ENCODE peak calls at places on chromosome 2, in ten cellular contexts. K is skeletal muscle cell; Y is germinal center; N is vagina; F is adrenal gland; H is KBM-7; W is activated CD4-positive, alpha-beta T cell treated with anti-CD3 and anti-CD28 coated beads, Interleukin-2, amount 10 ng/mL, durations not matched to agents 7 days and 5 days; A is adipocyte; P is left lung; L is stimulated activated CD4-positive, alpha-beta T cell treated with anti-CD3 and anti-CD28 coated beads, TNF-alpha, amount 100 ng/mL, for 24 hours. R is an unnamed sample.

GRCh38 chr2:73297151-73297559 is 3.8 kb upstream of the EGR4 start:
- DNase-seq in K (no peak), Y (no peak), N (no peak), F (no peak), H (no peak), W (no peak), A (peak; percentile 29), P (no peak), L (no peak), R (no peak)

GRCh38 chr2:36770542-36771287 is 74.2 kb downstream of the VIT start:
- DNase-seq in K (no peak), Y (peak; percentile 59), N (no peak), F (no peak), H (peak; percentile 87), W (peak; percentile 42), A (peak; percentile 34), P (no peak), L (peak; percentile 37), R (peak; percentile 30)

GRCh38 chr2:96324716-96325037 is 440 bp upstream of the ITPRIPL1 start:
- DNase-seq in K (no peak), Y (no peak), N (no peak), F (no peak), H (peak; percentile 61), W (peak; percentile 25), A (no peak), P (no peak), L (peak; percentile 40), R (no peak)

GRCh38 chr2:218406949-218407703 is 7.5 kb downstream of the CTDSP1 start:
- DNase-seq in K (no peak), Y (no peak), N (no peak), F (peak; percentile 71), H (peak; percentile 82), W (peak; percentile 68), A (peak; percentile 67), P (no peak), L (peak; percentile 66), R (no peak)

GRCh38 chr2:240466579-240467148 is 31.2 kb downstream of the GPC1 start:
- DNase-seq in K (no peak), Y (no peak), N (no peak), F (peak; percentile 47), H (no peak), W (no peak), A (no peak), P (peak; percentile 60), L (no peak), R (peak; percentile 17)

GRCh38 chr2:223062304-223062845 is 10.4 kb downstream of the KCNE4 start:
- DNase-seq in K (no peak), Y (no peak), N (no peak), F (no peak), H (no peak), W (no peak), A (no peak), P (no peak), L (no peak), R (no peak)

GRCh38 chr2:108640731-108641130 is 78.6 kb upstream of the RANBP2 start:
- DNase-seq in K (peak; percentile 88), Y (no peak), N (no peak), F (no peak), H (no peak), W (no peak), A (peak; percentile 91), P (no peak), L (no peak), R (no peak)

GRCh38 chr2:109364212-109364611 is 235.2 kb downstream of the SH3RF3 start:
- DNase-seq in K (no peak), Y (no peak), N (no peak), F (no peak), H (no peak), W (no peak), A (peak; percentile 16), P (no peak), L (no peak), R (no peak)

GRCh38 chr2:37676274-37676673 is 4.8 kb upstream of the CDC42EP3 start:
- DNase-seq in K (peak; percentile 26), Y (no peak), N (no peak), F (no peak), H (no peak), W (no peak), A (peak; percentile 62), P (no peak), L (no peak), R (no peak)

GRCh38 chr2:17245921-17246320 is 272.3 kb downstream of the RAD51AP2 start:
- DNase-seq in K (no peak), Y (no peak), N (no peak), F (no peak), H (no peak), W (no peak), A (peak; percentile 50), P (no peak), L (no peak), R (no peak)

GRCh38 chr2:218754781-218755180 is 27.2 kb upstream of the CYP27A1 start:
- DNase-seq in K (no peak), Y (no peak), N (no peak), F (no peak), H (no peak), W (no peak), A (no peak), P (no peak), L (no peak), R (no peak)

GRCh38 chr2:31080361-31080760 is 57.9 kb downstream of the GALNT14 start:
- DNase-seq in K (no peak), Y (no peak), N (no peak), F (no peak), H (no peak), W (no peak), A (peak; percentile 3), P (no peak), L (no peak), R (no peak)

GRCh38 chr2:230124235-230124634 is 55.5 kb upstream of the SLC16A14 start:
- DNase-seq in K (no peak), Y (no peak), N (no peak), F (no peak), H (no peak), W (no peak), A (no peak), P (no peak), L (no peak), R (no peak)

GRCh38 chr2:23220687-23221086 is 164.3 kb upstream of the KLHL29 start:
- DNase-seq in K (no peak), Y (no peak), N (no peak), F (no peak), H (no peak), W (no peak), A (no peak), P (no peak), L (no peak), R (no peak)

GRCh38 chr2:77552956-77553355 is 30.8 kb upstream of the LRRTM4 start:
- DNase-seq in K (no peak), Y (no peak), N (no peak), F (no peak), H (no peak), W (no peak), A (no peak), P (no peak), L (no peak), R (no peak)

GRCh38 chr2:36618381-36618780 is 20.4 kb upstream of the FEZ2 start:
- DNase-seq in K (peak; percentile 54), Y (peak; percentile 54), N (no peak), F (no peak), H (peak; percentile 59), W (peak; percentile 19), A (peak; percentile 68), P (no peak), L (peak; percentile 11), R (no peak)

GRCh38 chr2:26172866-26173595 is at the start of gene GAREM2:
- DNase-seq in K (no peak), Y (no peak), N (peak; percentile 8), F (no peak), H (no peak), W (no peak), A (peak; percentile 38), P (no peak), L (no peak), R (peak; percentile 84)

GRCh38 chr2:187011206-187011605 is 162.2 kb upstream of the ZSWIM2 start:
- DNase-seq in K (no peak), Y (no peak), N (no peak), F (no peak), H (no peak), W (no peak), A (no peak), P (no peak), L (no peak), R (no peak)

GRCh38 chr2:86223098-86223681 is 23.9 kb downstream of the MRPL35 start:
- DNase-seq in K (peak; percentile 52), Y (no peak), N (no peak), F (peak; percentile 83), H (no peak), W (no peak), A (peak; percentile 57), P (no peak), L (no peak), R (no peak)

GRCh38 chr2:46657042-46657504 is 177.7 kb downstream of the TMEM247 start:
- DNase-seq in K (peak; percentile 90), Y (peak; percentile 34), N (peak; percentile 97), F (peak; percentile 70), H (peak; percentile 60), W (no peak), A (peak; percentile 86), P (no peak), L (no peak), R (peak; percentile 36)

GRCh38 chr2:181300600-181301291 is 156.4 kb upstream of the ITGA4 start:
- DNase-seq in K (no peak), Y (no peak), N (no peak), F (no peak), H (peak; percentile 80), W (peak; percentile 76), A (no peak), P (no peak), L (no peak), R (no peak)

GRCh38 chr2:120474486-120474885 is 128.6 kb downstream of the INHBB start:
- DNase-seq in K (no peak), Y (no peak), N (no peak), F (no peak), H (no peak), W (no peak), A (no peak), P (no peak), L (no peak), R (no peak)

R was measured in B cell.